ENCODE peak calls at places on chromosomes 16 and 17, in eight cellular contexts. One of them, this sample, is unnamed.

GRCh38 chr16:53872248-53873221 is 168.6 kb downstream of the FTO start:
- DNase-seq in tibial nerve: no peak
- DNase-seq in ovary: no peak
- DNase-seq in stomach: no peak
- DNase-seq in K562: no peak
- DNase-seq in esophagus muscularis mucosa: no peak
- DNase-seq in A549: no peak
- DNase-seq in sigmoid colon: no peak
- DNase-seq in this sample: no peak

GRCh38 chr17:35089846-35090193 is 26.3 kb upstream of the RFFL start:
- DNase-seq in esophagus muscularis mucosa: no peak
- DNase-seq in tibial nerve: no peak
- DNase-seq in stomach: no peak
- DNase-seq in K562: peak
- DNase-seq in A549: peak
- DNase-seq in ovary: no peak
- DNase-seq in sigmoid colon: no peak
- DNase-seq in this sample: peak

GRCh38 chr17:80468222-80468621 is 8.2 kb downstream of the NPTX1 start:
- DNase-seq in sigmoid colon: no peak
- DNase-seq in esophagus muscularis mucosa: no peak
- DNase-seq in tibial nerve: no peak
- DNase-seq in A549: no peak
- DNase-seq in stomach: no peak
- DNase-seq in K562: peak
- DNase-seq in ovary: no peak
- DNase-seq in this sample: peak

GRCh38 chr16:81608515-81609209 is 164.1 kb downstream of the CMIP start:
- DNase-seq in tibial nerve: peak
- DNase-seq in K562: peak
- DNase-seq in esophagus muscularis mucosa: no peak
- DNase-seq in stomach: no peak
- DNase-seq in sigmoid colon: no peak
- DNase-seq in A549: no peak
- DNase-seq in ovary: no peak
- DNase-seq in this sample: no peak

GRCh38 chr17:40552806-40553693 is 12.2 kb downstream of the CCR7 start:
- DNase-seq in esophagus muscularis mucosa: peak
- DNase-seq in sigmoid colon: peak
- DNase-seq in tibial nerve: no peak
- DNase-seq in A549: no peak
- DNase-seq in stomach: peak
- DNase-seq in ovary: peak
- DNase-seq in K562: no peak
- DNase-seq in this sample: no peak

GRCh38 chr17:13002761-13003453 is 14.9 kb downstream of the ELAC2 start:
- DNase-seq in sigmoid colon: peak
- DNase-seq in ovary: peak
- DNase-seq in tibial nerve: peak
- DNase-seq in stomach: peak
- DNase-seq in esophagus muscularis mucosa: peak
- DNase-seq in A549: peak
- DNase-seq in K562: peak
- DNase-seq in this sample: peak

GRCh38 chr16:28168991-28169554 is 42.7 kb downstream of the XPO6 start:
- DNase-seq in esophagus muscularis mucosa: no peak
- DNase-seq in ovary: no peak
- DNase-seq in K562: no peak
- DNase-seq in tibial nerve: no peak
- DNase-seq in A549: no peak
- DNase-seq in sigmoid colon: no peak
- DNase-seq in stomach: no peak
- DNase-seq in this sample: no peak

GRCh38 chr16:83336630-83337029 is 471.1 kb upstream of the HSBP1 start:
- DNase-seq in A549: no peak
- DNase-seq in ovary: no peak
- DNase-seq in sigmoid colon: no peak
- DNase-seq in K562: no peak
- DNase-seq in esophagus muscularis mucosa: no peak
- DNase-seq in tibial nerve: no peak
- DNase-seq in stomach: no peak
- DNase-seq in this sample: no peak

GRCh38 chr16:74999208-74999682 is 421 bp downstream of the ZNRF1 start:
- DNase-seq in tibial nerve: no peak
- DNase-seq in A549: no peak
- DNase-seq in K562: peak
- DNase-seq in stomach: no peak
- DNase-seq in sigmoid colon: peak
- DNase-seq in ovary: peak
- DNase-seq in esophagus muscularis mucosa: peak
- DNase-seq in this sample: no peak

GRCh38 chr17:57832711-57833596 is 16.9 kb downstream of the MRPS23 start:
- DNase-seq in A549: peak
- DNase-seq in ovary: peak
- DNase-seq in sigmoid colon: peak
- DNase-seq in stomach: peak
- DNase-seq in K562: peak
- DNase-seq in esophagus muscularis mucosa: no peak
- DNase-seq in tibial nerve: peak
- DNase-seq in this sample: peak

GRCh38 chr17:60529806-60530205 is 3.8 kb upstream of the APPBP2 start:
- DNase-seq in tibial nerve: no peak
- DNase-seq in K562: no peak
- DNase-seq in esophagus muscularis mucosa: no peak
- DNase-seq in sigmoid colon: no peak
- DNase-seq in ovary: no peak
- DNase-seq in stomach: no peak
- DNase-seq in A549: no peak
- DNase-seq in this sample: no peak

GRCh38 chr17:82025401-82026107 is 2.4 kb downstream of the LRRC45 start:
- DNase-seq in stomach: no peak
- DNase-seq in A549: no peak
- DNase-seq in tibial nerve: no peak
- DNase-seq in K562: no peak
- DNase-seq in esophagus muscularis mucosa: no peak
- DNase-seq in sigmoid colon: no peak
- DNase-seq in ovary: no peak
- DNase-seq in this sample: no peak

GRCh38 chr16:24645739-24646645 is 83.5 kb upstream of the TNRC6A start:
- DNase-seq in sigmoid colon: peak
- DNase-seq in A549: peak
- DNase-seq in ovary: peak
- DNase-seq in esophagus muscularis mucosa: no peak
- DNase-seq in stomach: no peak
- DNase-seq in K562: no peak
- DNase-seq in tibial nerve: no peak
- DNase-seq in this sample: no peak

GRCh38 chr16:68401871-68402747 is 46.2 kb downstream of the SMPD3 start:
- DNase-seq in stomach: no peak
- DNase-seq in ovary: no peak
- DNase-seq in tibial nerve: no peak
- DNase-seq in sigmoid colon: no peak
- DNase-seq in A549: no peak
- DNase-seq in K562: no peak
- DNase-seq in esophagus muscularis mucosa: no peak
- DNase-seq in this sample: no peak

GRCh38 chr16:47732122-47732805 is 271.1 kb downstream of the PHKB start:
- DNase-seq in A549: peak
- DNase-seq in stomach: no peak
- DNase-seq in ovary: no peak
- DNase-seq in tibial nerve: no peak
- DNase-seq in esophagus muscularis mucosa: peak
- DNase-seq in K562: no peak
- DNase-seq in sigmoid colon: no peak
- DNase-seq in this sample: no peak

GRCh38 chr16:4038448-4038847 is 77.8 kb downstream of the ADCY9 start:
- DNase-seq in sigmoid colon: peak
- DNase-seq in tibial nerve: no peak
- DNase-seq in esophagus muscularis mucosa: no peak
- DNase-seq in ovary: no peak
- DNase-seq in stomach: no peak
- DNase-seq in K562: no peak
- DNase-seq in A549: no peak
- DNase-seq in this sample: no peak

GRCh38 chr16:56310685-56311084 is 114.7 kb downstream of the AMFR start:
- DNase-seq in sigmoid colon: no peak
- DNase-seq in ovary: no peak
- DNase-seq in K562: no peak
- DNase-seq in tibial nerve: no peak
- DNase-seq in esophagus muscularis mucosa: no peak
- DNase-seq in A549: no peak
- DNase-seq in stomach: no peak
- DNase-seq in this sample: no peak

GRCh38 chr16:3788711-3789374 is 71.5 kb upstream of the TRAP1 start:
- DNase-seq in stomach: no peak
- DNase-seq in tibial nerve: no peak
- DNase-seq in ovary: no peak
- DNase-seq in A549: no peak
- DNase-seq in K562: no peak
- DNase-seq in sigmoid colon: no peak
- DNase-seq in esophagus muscularis mucosa: no peak
- DNase-seq in this sample: no peak

GRCh38 chr17:29062215-29062614 is 19.3 kb downstream of the PIPOX start:
- DNase-seq in tibial nerve: no peak
- DNase-seq in K562: no peak
- DNase-seq in A549: no peak
- DNase-seq in esophagus muscularis mucosa: no peak
- DNase-seq in stomach: no peak
- DNase-seq in ovary: no peak
- DNase-seq in sigmoid colon: no peak
- DNase-seq in this sample: no peak

GRCh38 chr17:29061036-29061435 is 18.1 kb downstream of the PIPOX start:
- DNase-seq in ovary: no peak
- DNase-seq in K562: no peak
- DNase-seq in tibial nerve: no peak
- DNase-seq in esophagus muscularis mucosa: no peak
- DNase-seq in A549: no peak
- DNase-seq in stomach: no peak
- DNase-seq in sigmoid colon: no peak
- DNase-seq in this sample: no peak

GRCh38 chr17:29060475-29060874 is 17.5 kb downstream of the PIPOX start:
- DNase-seq in sigmoid colon: no peak
- DNase-seq in ovary: no peak
- DNase-seq in A549: no peak
- DNase-seq in esophagus muscularis mucosa: no peak
- DNase-seq in K562: no peak
- DNase-seq in tibial nerve: no peak
- DNase-seq in stomach: no peak
- DNase-seq in this sample: no peak

GRCh38 chr17:29054835-29055234 is 11.9 kb downstream of the PIPOX start:
- DNase-seq in K562: no peak
- DNase-seq in A549: no peak
- DNase-seq in sigmoid colon: no peak
- DNase-seq in stomach: no peak
- DNase-seq in tibial nerve: no peak
- DNase-seq in esophagus muscularis mucosa: no peak
- DNase-seq in ovary: no peak
- DNase-seq in this sample: no peak

DNA sequence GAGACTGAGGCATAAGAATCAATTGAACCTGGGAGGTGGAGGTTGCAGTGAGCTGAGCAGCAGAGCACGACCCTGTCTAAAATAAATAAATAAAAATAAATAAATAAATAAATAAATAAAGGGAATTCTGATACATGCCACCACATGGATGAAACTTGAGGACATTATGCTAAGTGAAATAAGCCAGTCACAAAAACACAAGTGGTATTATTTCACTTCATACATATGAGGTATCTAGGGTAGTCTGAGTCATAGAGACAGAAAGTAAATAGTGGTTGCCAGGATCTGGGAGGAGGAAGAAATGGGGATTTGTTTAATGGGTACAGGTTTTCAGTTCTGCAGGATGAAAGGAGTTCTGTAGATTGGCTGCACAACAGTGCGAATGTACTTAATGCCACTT is 16.3 kb downstream of the PIPOX start:
- DNase-seq in tibial nerve: no peak
- DNase-seq in esophagus muscularis mucosa: no peak
- DNase-seq in K562: no peak
- DNase-seq in A549: peak
- DNase-seq in stomach: no peak
- DNase-seq in sigmoid colon: no peak
- DNase-seq in ovary: no peak
- DNase-seq in this sample: no peak
- TF ChIP-seq EP300 in tibial nerve: no peak
- TF ChIP-seq EP300 in esophagus muscularis mucosa: no peak
- TF ChIP-seq EP300 in K562: no peak
- TF ChIP-seq EP300 in A549: no peak
- TF ChIP-seq EP300 in stomach: no peak
- TF ChIP-seq EP300 in sigmoid colon: no peak
- TF ChIP-seq EP300 in ovary: no peak
- TF ChIP-seq EP300 in this sample: no peak

DNA sequence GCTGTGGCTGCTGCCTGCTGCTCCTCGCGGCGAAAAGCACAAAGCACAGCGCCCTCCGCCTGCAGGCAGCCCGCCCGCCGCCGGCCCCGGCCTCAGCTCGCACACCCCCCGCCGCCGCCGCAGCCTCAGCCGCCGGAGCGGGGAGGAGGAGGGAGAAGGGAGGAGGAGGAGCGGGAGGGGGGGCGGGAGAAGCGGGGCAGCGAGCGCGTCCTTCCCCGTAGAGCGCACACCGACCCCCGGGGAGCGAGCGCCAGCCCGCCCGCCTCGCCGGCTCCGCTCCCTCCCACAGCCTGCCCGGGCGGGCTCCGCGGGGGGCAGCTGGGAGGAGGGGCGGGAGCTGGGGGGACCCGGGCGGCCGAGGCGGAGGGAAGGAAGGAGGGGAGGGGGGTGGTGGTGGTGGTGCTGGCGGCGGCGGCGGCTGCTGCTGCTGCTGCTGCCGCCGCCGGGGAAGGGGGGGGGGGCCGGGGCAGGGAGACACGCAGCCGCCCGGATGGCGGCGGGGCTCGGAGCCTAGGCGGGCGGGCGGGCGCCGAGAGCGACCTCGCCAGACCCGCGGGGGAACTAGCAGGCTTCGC is at the start of gene UBTF:
- DNase-seq in K562: peak
- DNase-seq in esophagus muscularis mucosa: peak
- DNase-seq in stomach: peak
- DNase-seq in tibial nerve: no peak
- DNase-seq in A549: no peak
- DNase-seq in sigmoid colon: peak
- DNase-seq in ovary: peak
- DNase-seq in this sample: peak
- TF ChIP-seq CTCF in K562: no peak
- TF ChIP-seq CTCF in esophagus muscularis mucosa: no peak
- TF ChIP-seq CTCF in stomach: no peak
- TF ChIP-seq CTCF in tibial nerve: no peak
- TF ChIP-seq CTCF in A549: no peak
- TF ChIP-seq CTCF in sigmoid colon: no peak
- TF ChIP-seq CTCF in ovary: no peak
- TF ChIP-seq CTCF in this sample: no peak

GRCh38 chr17:43905985-43906852 is 1.1 kb downstream of the MPP2 start:
- DNase-seq in sigmoid colon: peak
- DNase-seq in K562: peak
- DNase-seq in tibial nerve: peak
- DNase-seq in stomach: peak
- DNase-seq in esophagus muscularis mucosa: peak
- DNase-seq in ovary: peak
- DNase-seq in A549: peak
- DNase-seq in this sample: peak
- H3K4me3 ChIP-seq in sigmoid colon: peak
- H3K4me3 ChIP-seq in K562: no peak
- H3K4me3 ChIP-seq in tibial nerve: peak
- H3K4me3 ChIP-seq in stomach: peak
- H3K4me3 ChIP-seq in esophagus muscularis mucosa: peak
- H3K4me3 ChIP-seq in ovary: peak
- H3K4me3 ChIP-seq in A549: peak
- H3K4me3 ChIP-seq in this sample: peak

GRCh38 chr17:62963296-62963695 is 2.7 kb upstream of the TANC2 start:
- DNase-seq in esophagus muscularis mucosa: no peak
- DNase-seq in A549: peak
- DNase-seq in tibial nerve: no peak
- DNase-seq in K562: no peak
- DNase-seq in sigmoid colon: no peak
- DNase-seq in stomach: no peak
- DNase-seq in ovary: no peak
- DNase-seq in this sample: no peak
- TF ChIP-seq EP300 in esophagus muscularis mucosa: no peak
- TF ChIP-seq EP300 in A549: no peak
- TF ChIP-seq EP300 in tibial nerve: no peak
- TF ChIP-seq EP300 in K562: no peak
- TF ChIP-seq EP300 in sigmoid colon: no peak
- TF ChIP-seq EP300 in stomach: no peak
- TF ChIP-seq EP300 in ovary: no peak
- TF ChIP-seq EP300 in this sample: no peak